ENCODE peak calls at places on chromosome 16, in seven cellular contexts. One of them, this sample, is unnamed.

GRCh38 chr16:73011926-73012325 is 36.0 kb downstream of the ZFHX3 start:
- DNase-seq in transverse colon: no peak
- DNase-seq in AG04450: no peak
- DNase-seq in mucosa of descending colon: no peak
- DNase-seq in activated CD8-positive, alpha-beta memory T cell treated with anti-CD3 and anti-CD28 coated beads for 48 hours: no peak
- DNase-seq in GM12891: no peak
- DNase-seq in stimulated activated CD8-positive, alpha-beta memory T cell treated with anti-CD3 and anti-CD28 coated beads, Interleukin-7, amount 100 ng/mL, for 1 hour: no peak
- DNase-seq in this sample: no peak

GRCh38 chr16:89737341-89738071 is 16.2 kb downstream of the ZNF276 start:
- DNase-seq in transverse colon: no peak
- DNase-seq in AG04450: no peak
- DNase-seq in mucosa of descending colon: no peak
- DNase-seq in activated CD8-positive, alpha-beta memory T cell treated with anti-CD3 and anti-CD28 coated beads for 48 hours: no peak
- DNase-seq in GM12891: no peak
- DNase-seq in stimulated activated CD8-positive, alpha-beta memory T cell treated with anti-CD3 and anti-CD28 coated beads, Interleukin-7, amount 100 ng/mL, for 1 hour: no peak
- DNase-seq in this sample: no peak

GRCh38 chr16:4465977-4466779 is 8.2 kb downstream of the NMRAL1 start:
- DNase-seq in transverse colon: peak; percentile 25
- DNase-seq in AG04450: no peak
- DNase-seq in mucosa of descending colon: peak; percentile 30
- DNase-seq in activated CD8-positive, alpha-beta memory T cell treated with anti-CD3 and anti-CD28 coated beads for 48 hours: peak; percentile 29
- DNase-seq in GM12891: no peak
- DNase-seq in stimulated activated CD8-positive, alpha-beta memory T cell treated with anti-CD3 and anti-CD28 coated beads, Interleukin-7, amount 100 ng/mL, for 1 hour: peak; percentile 46
- DNase-seq in this sample: no peak

GRCh38 chr16:3127745-3128144 is 7.1 kb upstream of the ZNF213 start:
- DNase-seq in transverse colon: no peak
- DNase-seq in AG04450: no peak
- DNase-seq in mucosa of descending colon: no peak
- DNase-seq in activated CD8-positive, alpha-beta memory T cell treated with anti-CD3 and anti-CD28 coated beads for 48 hours: no peak
- DNase-seq in GM12891: no peak
- DNase-seq in stimulated activated CD8-positive, alpha-beta memory T cell treated with anti-CD3 and anti-CD28 coated beads, Interleukin-7, amount 100 ng/mL, for 1 hour: no peak
- DNase-seq in this sample: no peak

GRCh38 chr16:57591086-57591869 is 37.2 kb upstream of the ADGRG1 start:
- DNase-seq in transverse colon: peak; percentile 76
- DNase-seq in AG04450: no peak
- DNase-seq in mucosa of descending colon: peak; percentile 80
- DNase-seq in activated CD8-positive, alpha-beta memory T cell treated with anti-CD3 and anti-CD28 coated beads for 48 hours: peak; percentile 63
- DNase-seq in GM12891: no peak
- DNase-seq in stimulated activated CD8-positive, alpha-beta memory T cell treated with anti-CD3 and anti-CD28 coated beads, Interleukin-7, amount 100 ng/mL, for 1 hour: no peak
- DNase-seq in this sample: peak; percentile 85

GRCh38 chr16:22635345-22635744 is 124.7 kb downstream of the NPIPB5 start:
- DNase-seq in transverse colon: no peak
- DNase-seq in AG04450: no peak
- DNase-seq in mucosa of descending colon: no peak
- DNase-seq in activated CD8-positive, alpha-beta memory T cell treated with anti-CD3 and anti-CD28 coated beads for 48 hours: no peak
- DNase-seq in GM12891: no peak
- DNase-seq in stimulated activated CD8-positive, alpha-beta memory T cell treated with anti-CD3 and anti-CD28 coated beads, Interleukin-7, amount 100 ng/mL, for 1 hour: no peak
- DNase-seq in this sample: no peak

GRCh38 chr16:19474617-19475016 is 47.3 kb downstream of the GDE1 start:
- DNase-seq in transverse colon: no peak
- DNase-seq in AG04450: no peak
- DNase-seq in mucosa of descending colon: no peak
- DNase-seq in activated CD8-positive, alpha-beta memory T cell treated with anti-CD3 and anti-CD28 coated beads for 48 hours: no peak
- DNase-seq in GM12891: no peak
- DNase-seq in stimulated activated CD8-positive, alpha-beta memory T cell treated with anti-CD3 and anti-CD28 coated beads, Interleukin-7, amount 100 ng/mL, for 1 hour: no peak
- DNase-seq in this sample: no peak

GRCh38 chr16:24819462-24820040 is 26.2 kb upstream of the SLC5A11 start:
- DNase-seq in transverse colon: no peak
- DNase-seq in AG04450: no peak
- DNase-seq in mucosa of descending colon: no peak
- DNase-seq in activated CD8-positive, alpha-beta memory T cell treated with anti-CD3 and anti-CD28 coated beads for 48 hours: no peak
- DNase-seq in GM12891: no peak
- DNase-seq in stimulated activated CD8-positive, alpha-beta memory T cell treated with anti-CD3 and anti-CD28 coated beads, Interleukin-7, amount 100 ng/mL, for 1 hour: no peak
- DNase-seq in this sample: no peak

GRCh38 chr16:82971126-82971525 is 344.4 kb downstream of the CDH13 start:
- DNase-seq in transverse colon: no peak
- DNase-seq in AG04450: no peak
- DNase-seq in mucosa of descending colon: no peak
- DNase-seq in activated CD8-positive, alpha-beta memory T cell treated with anti-CD3 and anti-CD28 coated beads for 48 hours: no peak
- DNase-seq in GM12891: no peak
- DNase-seq in stimulated activated CD8-positive, alpha-beta memory T cell treated with anti-CD3 and anti-CD28 coated beads, Interleukin-7, amount 100 ng/mL, for 1 hour: no peak
- DNase-seq in this sample: no peak

GRCh38 chr16:3274490-3274889 is 8.8 kb upstream of the ZNF263 start:
- DNase-seq in transverse colon: no peak
- DNase-seq in AG04450: no peak
- DNase-seq in mucosa of descending colon: no peak
- DNase-seq in activated CD8-positive, alpha-beta memory T cell treated with anti-CD3 and anti-CD28 coated beads for 48 hours: no peak
- DNase-seq in GM12891: no peak
- DNase-seq in stimulated activated CD8-positive, alpha-beta memory T cell treated with anti-CD3 and anti-CD28 coated beads, Interleukin-7, amount 100 ng/mL, for 1 hour: no peak
- DNase-seq in this sample: no peak

GRCh38 chr16:78882751-78883150 is 717.8 kb downstream of the MAF start:
- DNase-seq in transverse colon: no peak
- DNase-seq in AG04450: no peak
- DNase-seq in mucosa of descending colon: no peak
- DNase-seq in activated CD8-positive, alpha-beta memory T cell treated with anti-CD3 and anti-CD28 coated beads for 48 hours: no peak
- DNase-seq in GM12891: no peak
- DNase-seq in stimulated activated CD8-positive, alpha-beta memory T cell treated with anti-CD3 and anti-CD28 coated beads, Interleukin-7, amount 100 ng/mL, for 1 hour: no peak
- DNase-seq in this sample: no peak

GRCh38 chr16:89431158-89431584 is 59.2 kb downstream of the ANKRD11 start:
- DNase-seq in transverse colon: peak; percentile 72
- DNase-seq in AG04450: peak; percentile 95
- DNase-seq in mucosa of descending colon: peak; percentile 68
- DNase-seq in activated CD8-positive, alpha-beta memory T cell treated with anti-CD3 and anti-CD28 coated beads for 48 hours: no peak
- DNase-seq in GM12891: no peak
- DNase-seq in stimulated activated CD8-positive, alpha-beta memory T cell treated with anti-CD3 and anti-CD28 coated beads, Interleukin-7, amount 100 ng/mL, for 1 hour: no peak
- DNase-seq in this sample: no peak

GRCh38 chr16:86379505-86379846 is 130.9 kb upstream of the FOXF1 start:
- DNase-seq in transverse colon: no peak
- DNase-seq in AG04450: no peak
- DNase-seq in mucosa of descending colon: no peak
- DNase-seq in activated CD8-positive, alpha-beta memory T cell treated with anti-CD3 and anti-CD28 coated beads for 48 hours: no peak
- DNase-seq in GM12891: no peak
- DNase-seq in stimulated activated CD8-positive, alpha-beta memory T cell treated with anti-CD3 and anti-CD28 coated beads, Interleukin-7, amount 100 ng/mL, for 1 hour: no peak
- DNase-seq in this sample: no peak

GRCh38 chr16:28902909-28903308 is 22.1 kb downstream of the RABEP2 start:
- DNase-seq in transverse colon: no peak
- DNase-seq in AG04450: no peak
- DNase-seq in mucosa of descending colon: no peak
- DNase-seq in activated CD8-positive, alpha-beta memory T cell treated with anti-CD3 and anti-CD28 coated beads for 48 hours: no peak
- DNase-seq in GM12891: no peak
- DNase-seq in stimulated activated CD8-positive, alpha-beta memory T cell treated with anti-CD3 and anti-CD28 coated beads, Interleukin-7, amount 100 ng/mL, for 1 hour: no peak
- DNase-seq in this sample: no peak

GRCh38 chr16:30104492-30104891 is 8.5 kb upstream of the YPEL3 start:
- DNase-seq in transverse colon: peak; percentile 29
- DNase-seq in AG04450: no peak
- DNase-seq in mucosa of descending colon: no peak
- DNase-seq in activated CD8-positive, alpha-beta memory T cell treated with anti-CD3 and anti-CD28 coated beads for 48 hours: no peak
- DNase-seq in GM12891: no peak
- DNase-seq in stimulated activated CD8-positive, alpha-beta memory T cell treated with anti-CD3 and anti-CD28 coated beads, Interleukin-7, amount 100 ng/mL, for 1 hour: no peak
- DNase-seq in this sample: no peak

GRCh38 chr16:10297341-10298006 is 88.4 kb upstream of the ATF7IP2 start:
- DNase-seq in transverse colon: peak; percentile 32
- DNase-seq in AG04450: no peak
- DNase-seq in mucosa of descending colon: peak; percentile 13
- DNase-seq in activated CD8-positive, alpha-beta memory T cell treated with anti-CD3 and anti-CD28 coated beads for 48 hours: no peak
- DNase-seq in GM12891: peak; percentile 48
- DNase-seq in stimulated activated CD8-positive, alpha-beta memory T cell treated with anti-CD3 and anti-CD28 coated beads, Interleukin-7, amount 100 ng/mL, for 1 hour: no peak
- DNase-seq in this sample: no peak

GRCh38 chr16:81261049-81261648 is 22.7 kb downstream of the BCO1 start:
- DNase-seq in transverse colon: no peak
- DNase-seq in AG04450: no peak
- DNase-seq in mucosa of descending colon: peak; percentile 68
- DNase-seq in activated CD8-positive, alpha-beta memory T cell treated with anti-CD3 and anti-CD28 coated beads for 48 hours: no peak
- DNase-seq in GM12891: no peak
- DNase-seq in stimulated activated CD8-positive, alpha-beta memory T cell treated with anti-CD3 and anti-CD28 coated beads, Interleukin-7, amount 100 ng/mL, for 1 hour: no peak
- DNase-seq in this sample: no peak

GRCh38 chr16:81524382-81524781 is 79.8 kb downstream of the CMIP start:
- DNase-seq in transverse colon: no peak
- DNase-seq in AG04450: no peak
- DNase-seq in mucosa of descending colon: no peak
- DNase-seq in activated CD8-positive, alpha-beta memory T cell treated with anti-CD3 and anti-CD28 coated beads for 48 hours: no peak
- DNase-seq in GM12891: no peak
- DNase-seq in stimulated activated CD8-positive, alpha-beta memory T cell treated with anti-CD3 and anti-CD28 coated beads, Interleukin-7, amount 100 ng/mL, for 1 hour: peak; percentile 53
- DNase-seq in this sample: no peak

GRCh38 chr16:31138621-31139578 is 3.4 kb upstream of the PRSS8 start:
- DNase-seq in transverse colon: peak; percentile 91
- DNase-seq in AG04450: no peak
- DNase-seq in mucosa of descending colon: peak; percentile 93
- DNase-seq in activated CD8-positive, alpha-beta memory T cell treated with anti-CD3 and anti-CD28 coated beads for 48 hours: no peak
- DNase-seq in GM12891: no peak
- DNase-seq in stimulated activated CD8-positive, alpha-beta memory T cell treated with anti-CD3 and anti-CD28 coated beads, Interleukin-7, amount 100 ng/mL, for 1 hour: no peak
- DNase-seq in this sample: peak; percentile 65

GRCh38 chr16:56675685-56676210 is 6.1 kb downstream of the MT1H start:
- DNase-seq in transverse colon: peak; percentile 19
- DNase-seq in AG04450: no peak
- DNase-seq in mucosa of descending colon: peak; percentile 54
- DNase-seq in activated CD8-positive, alpha-beta memory T cell treated with anti-CD3 and anti-CD28 coated beads for 48 hours: no peak
- DNase-seq in GM12891: no peak
- DNase-seq in stimulated activated CD8-positive, alpha-beta memory T cell treated with anti-CD3 and anti-CD28 coated beads, Interleukin-7, amount 100 ng/mL, for 1 hour: no peak
- DNase-seq in this sample: no peak

GRCh38 chr16:7689234-7689633 is 356.6 kb downstream of the RBFOX1 start:
- DNase-seq in transverse colon: no peak
- DNase-seq in AG04450: no peak
- DNase-seq in mucosa of descending colon: no peak
- DNase-seq in activated CD8-positive, alpha-beta memory T cell treated with anti-CD3 and anti-CD28 coated beads for 48 hours: no peak
- DNase-seq in GM12891: no peak
- DNase-seq in stimulated activated CD8-positive, alpha-beta memory T cell treated with anti-CD3 and anti-CD28 coated beads, Interleukin-7, amount 100 ng/mL, for 1 hour: no peak
- DNase-seq in this sample: no peak

GRCh38 chr16:19542138-19542821 is 13.2 kb upstream of the VPS35L start:
- DNase-seq in transverse colon: no peak
- DNase-seq in AG04450: no peak
- DNase-seq in mucosa of descending colon: peak; percentile 49
- DNase-seq in activated CD8-positive, alpha-beta memory T cell treated with anti-CD3 and anti-CD28 coated beads for 48 hours: no peak
- DNase-seq in GM12891: no peak
- DNase-seq in stimulated activated CD8-positive, alpha-beta memory T cell treated with anti-CD3 and anti-CD28 coated beads, Interleukin-7, amount 100 ng/mL, for 1 hour: no peak
- DNase-seq in this sample: no peak

GRCh38 chr16:2846511-2847310 is 11.3 kb downstream of the PRSS22 start:
- DNase-seq in transverse colon: no peak
- DNase-seq in AG04450: peak; percentile 60
- DNase-seq in mucosa of descending colon: no peak
- DNase-seq in activated CD8-positive, alpha-beta memory T cell treated with anti-CD3 and anti-CD28 coated beads for 48 hours: no peak
- DNase-seq in GM12891: no peak
- DNase-seq in stimulated activated CD8-positive, alpha-beta memory T cell treated with anti-CD3 and anti-CD28 coated beads, Interleukin-7, amount 100 ng/mL, for 1 hour: no peak
- DNase-seq in this sample: no peak

GRCh38 chr16:16007743-16008111 is 58.3 kb downstream of the ABCC1 start:
- DNase-seq in transverse colon: peak; percentile 43
- DNase-seq in AG04450: no peak
- DNase-seq in mucosa of descending colon: no peak
- DNase-seq in activated CD8-positive, alpha-beta memory T cell treated with anti-CD3 and anti-CD28 coated beads for 48 hours: no peak
- DNase-seq in GM12891: peak; percentile 57
- DNase-seq in stimulated activated CD8-positive, alpha-beta memory T cell treated with anti-CD3 and anti-CD28 coated beads, Interleukin-7, amount 100 ng/mL, for 1 hour: no peak
- DNase-seq in this sample: no peak

GRCh38 chr16:8686031-8686621 is 11.7 kb downstream of the ABAT start:
- DNase-seq in transverse colon: peak; percentile 23
- DNase-seq in AG04450: no peak
- DNase-seq in mucosa of descending colon: peak; percentile 26
- DNase-seq in activated CD8-positive, alpha-beta memory T cell treated with anti-CD3 and anti-CD28 coated beads for 48 hours: no peak
- DNase-seq in GM12891: no peak
- DNase-seq in stimulated activated CD8-positive, alpha-beta memory T cell treated with anti-CD3 and anti-CD28 coated beads, Interleukin-7, amount 100 ng/mL, for 1 hour: no peak
- DNase-seq in this sample: no peak

GRCh38 chr16:85209526-85210121 is 97.4 kb upstream of the CIBAR2 start:
- DNase-seq in transverse colon: no peak
- DNase-seq in AG04450: no peak
- DNase-seq in mucosa of descending colon: no peak
- DNase-seq in activated CD8-positive, alpha-beta memory T cell treated with anti-CD3 and anti-CD28 coated beads for 48 hours: no peak
- DNase-seq in GM12891: no peak
- DNase-seq in stimulated activated CD8-positive, alpha-beta memory T cell treated with anti-CD3 and anti-CD28 coated beads, Interleukin-7, amount 100 ng/mL, for 1 hour: no peak
- DNase-seq in this sample: no peak

GRCh38 chr16:69935278-69935711 is 15.8 kb upstream of the CLEC18A start:
- DNase-seq in transverse colon: no peak
- DNase-seq in AG04450: no peak
- DNase-seq in mucosa of descending colon: no peak
- DNase-seq in activated CD8-positive, alpha-beta memory T cell treated with anti-CD3 and anti-CD28 coated beads for 48 hours: no peak
- DNase-seq in GM12891: no peak
- DNase-seq in stimulated activated CD8-positive, alpha-beta memory T cell treated with anti-CD3 and anti-CD28 coated beads, Interleukin-7, amount 100 ng/mL, for 1 hour: no peak
- DNase-seq in this sample: no peak

GRCh38 chr16:9402293-9402865 is 310.9 kb downstream of the HAPSTR1 start:
- DNase-seq in transverse colon: no peak
- DNase-seq in AG04450: no peak
- DNase-seq in mucosa of descending colon: no peak
- DNase-seq in activated CD8-positive, alpha-beta memory T cell treated with anti-CD3 and anti-CD28 coated beads for 48 hours: no peak
- DNase-seq in GM12891: no peak
- DNase-seq in stimulated activated CD8-positive, alpha-beta memory T cell treated with anti-CD3 and anti-CD28 coated beads, Interleukin-7, amount 100 ng/mL, for 1 hour: no peak
- DNase-seq in this sample: no peak

GRCh38 chr16:72092832-72093447 is 480 bp downstream of the TXNL4B start:
- DNase-seq in transverse colon: no peak
- DNase-seq in AG04450: peak; percentile 34
- DNase-seq in mucosa of descending colon: peak; percentile 12
- DNase-seq in activated CD8-positive, alpha-beta memory T cell treated with anti-CD3 and anti-CD28 coated beads for 48 hours: no peak
- DNase-seq in GM12891: no peak
- DNase-seq in stimulated activated CD8-positive, alpha-beta memory T cell treated with anti-CD3 and anti-CD28 coated beads, Interleukin-7, amount 100 ng/mL, for 1 hour: no peak
- DNase-seq in this sample: no peak

GRCh38 chr16:3812469-3813172 is 67.9 kb downstream of the CREBBP start:
- DNase-seq in transverse colon: no peak
- DNase-seq in AG04450: no peak
- DNase-seq in mucosa of descending colon: no peak
- DNase-seq in activated CD8-positive, alpha-beta memory T cell treated with anti-CD3 and anti-CD28 coated beads for 48 hours: no peak
- DNase-seq in GM12891: no peak
- DNase-seq in stimulated activated CD8-positive, alpha-beta memory T cell treated with anti-CD3 and anti-CD28 coated beads, Interleukin-7, amount 100 ng/mL, for 1 hour: no peak
- DNase-seq in this sample: no peak